ENCODE peak calls at places on chromosome 6, in four cellular contexts. L, Y, H and O are unnamed samples.

GRCh38 chr6:166411721-166412151 is 29.0 kb upstream of the MPC1 start:
- DNase-seq in Y (no peak), H (no peak), L (no peak), O (no peak)

GRCh38 chr6:25165817-25166216 is 113.4 kb upstream of the CARMIL1 start:
- DNase-seq in Y (no peak), L (no peak), H (no peak), O (no peak)

GRCh38 chr6:12592634-12593033 is 123.9 kb upstream of the PHACTR1 start:
- DNase-seq in H (no peak), L (no peak), Y (no peak), O (no peak)

GRCh38 chr6:149683256-149683860 is 34.5 kb downstream of the LATS1 start:
- DNase-seq in L (no peak), H (no peak), Y (no peak), O (no peak)

GRCh38 chr6:34852406-34853085 is 35.3 kb downstream of the TAF11 start:
- DNase-seq in H (no peak), L (no peak), Y (no peak), O (peak)

GRCh38 chr6:22892452-22892851 is 323.1 kb downstream of the HDGFL1 start:
- DNase-seq in H (no peak), Y (no peak), L (no peak), O (no peak)

GRCh38 chr6:39061182-39061581 is 12.6 kb downstream of the GLP1R start:
- DNase-seq in L (no peak), H (no peak), Y (no peak), O (no peak)

GRCh38 chr6:35084511-35085203 is 56.5 kb downstream of the TCP11 start:
- DNase-seq in H (no peak), L (no peak), Y (no peak), O (no peak)

GRCh38 chr6:148501178-148501590 is 158.5 kb downstream of the SASH1 start:
- DNase-seq in H (no peak), Y (no peak), L (no peak), O (no peak)

GRCh38 chr6:67630146-67630545 is 1004.9 kb upstream of the ADGRB3 start:
- DNase-seq in Y (no peak), H (no peak), L (no peak), O (no peak)

GRCh38 chr6:17054647-17055046 is 47.2 kb upstream of the STMND1 start:
- DNase-seq in L (no peak), H (no peak), Y (no peak), O (no peak)

GRCh38 chr6:112881027-112881426 is 533.9 kb downstream of the RFPL4B start:
- DNase-seq in H (no peak), Y (no peak), L (peak), O (no peak)

GRCh38 chr6:41683460-41684310 is 45.4 kb downstream of the MDFI start:
- DNase-seq in H (peak), L (peak), Y (no peak), O (peak)

GRCh38 chr6:41483943-41484342 is 62.2 kb upstream of the FOXP4 start:
- DNase-seq in L (no peak), Y (no peak), H (no peak), O (no peak)

GRCh38 chr6:113732384-113732966 is 124.7 kb upstream of the MARCKS start:
- DNase-seq in Y (no peak), L (no peak), H (peak), O (no peak)

GRCh38 chr6:122692175-122692598 is 82.0 kb downstream of the PKIB start:
- DNase-seq in L (no peak), Y (no peak), H (no peak), O (no peak)

GRCh38 chr6:65295812-65296211 is 411.2 kb downstream of the EYS start:
- DNase-seq in Y (no peak), H (no peak), L (no peak), O (no peak)

GRCh38 chr6:111154981-111155380 is 67.7 kb downstream of the SLC16A10 start:
- DNase-seq in H (no peak), L (no peak), Y (no peak), O (no peak)

GRCh38 chr6:78910611-78911134 is 43.3 kb downstream of the IRAK1BP1 start:
- DNase-seq in H (no peak), L (no peak), Y (no peak), O (peak)

GRCh38 chr6:45946352-45946751 is 69.3 kb downstream of the CLIC5 start:
- DNase-seq in H (peak), Y (no peak), L (no peak), O (peak)

GRCh38 chr6:150123645-150124044 is 19.2 kb upstream of the PPP1R14C start:
- DNase-seq in H (no peak), Y (no peak), L (no peak), O (no peak)

GRCh38 chr6:41193171-41193734 is 7.7 kb downstream of the TREML2 start:
- DNase-seq in Y (no peak), L (no peak), H (no peak), O (no peak)

GRCh38 chr6:170036916-170037315 is 254.0 kb downstream of the DLL1 start:
- DNase-seq in H (no peak), L (no peak), Y (no peak), O (no peak)

GRCh38 chr6:79864001-79864400 is 83.4 kb downstream of the ELOVL4 start:
- DNase-seq in Y (no peak), L (no peak), H (no peak), O (no peak)

GRCh38 chr6:40778186-40778585 is 191.0 kb upstream of the LRFN2 start:
- DNase-seq in Y (no peak), H (no peak), L (no peak), O (no peak)

GRCh38 chr6:37546141-37546871 is 46.6 kb upstream of the CCDC167 start:
- DNase-seq in L (peak), H (no peak), Y (no peak), O (peak)

GRCh38 chr6:16972535-16972934 is 129.3 kb upstream of the STMND1 start:
- DNase-seq in L (no peak), Y (no peak), H (no peak), O (no peak)

GRCh38 chr6:18242062-18242851 is 22.1 kb downstream of the DEK start:
- DNase-seq in L (no peak), H (peak), Y (no peak), O (no peak)

GRCh38 chr6:13422601-13423247 is 64.7 kb downstream of the GFOD1 start:
- DNase-seq in Y (no peak), H (no peak), L (no peak), O (peak)

GRCh38 chr6:24057030-24057429 is 69.0 kb upstream of the NRSN1 start:
- DNase-seq in H (no peak), Y (no peak), L (no peak), O (no peak)

GRCh38 chr6:10722570-10722819 is 375 bp upstream of the TMEM14C start:
- DNase-seq in H (no peak), L (no peak), Y (no peak), O (no peak)

GRCh38 chr6:53192590-53193232 is 44.1 kb upstream of the GCM1 start:
- DNase-seq in H (no peak), L (no peak), Y (no peak), O (peak)

GRCh38 chr6:148203281-148203925 is 139.2 kb upstream of the SASH1 start:
- DNase-seq in L (no peak), Y (no peak), H (no peak), O (no peak)

GRCh38 chr6:129140571-129140970 is 257.6 kb downstream of the LAMA2 start:
- DNase-seq in Y (no peak), H (no peak), L (no peak), O (no peak)
- TF ChIP-seq NR2C2 in Y (no peak), H (no peak), L (no peak), O (no peak)

GRCh38 chr6:43369174-43370002 is at the start of gene ZNF318:
- DNase-seq in H (peak), L (peak), Y (peak), O (peak)
- TF ChIP-seq NR2C2 in H (peak), L (no peak), Y (no peak), O (no peak)

GRCh38 chr6:144898052-144898689 is 613.0 kb downstream of the UTRN start:
- DNase-seq in L (no peak), Y (no peak), H (no peak), O (no peak)
- TF ChIP-seq NR2C2 in L (no peak), Y (no peak), H (no peak), O (no peak)

GRCh38 chr6:106281088-106281487 is 44.5 kb downstream of the ATG5 start:
- DNase-seq in L (no peak), Y (no peak), H (no peak), O (no peak)
- TF ChIP-seq NR2C2 in L (no peak), Y (no peak), H (no peak), O (no peak)

GRCh38 chr6:14806101-14806500 is 439.8 kb upstream of the JARID2 start:
- DNase-seq in L (no peak), H (no peak), Y (no peak), O (no peak)

GRCh38 chr6:14804444-14805210 is 441.2 kb upstream of the JARID2 start:
- DNase-seq in H (peak), Y (no peak), L (no peak), O (no peak)

GRCh38 chr6:14802761-14803160 is 443.1 kb upstream of the JARID2 start:
- DNase-seq in H (no peak), Y (no peak), L (no peak), O (no peak)

GRCh38 chr6:14807130-14807529 is 438.7 kb upstream of the JARID2 start:
- DNase-seq in Y (no peak), H (no peak), L (no peak), O (no peak)

GRCh38 chr6:14804001-14804401 is 441.9 kb upstream of the JARID2 start:
- DNase-seq in L (no peak), Y (no peak), H (no peak), O (no peak)
- TF ChIP-seq NR2C2 in L (no peak), Y (no peak), H (no peak), O (no peak)

DNA sequence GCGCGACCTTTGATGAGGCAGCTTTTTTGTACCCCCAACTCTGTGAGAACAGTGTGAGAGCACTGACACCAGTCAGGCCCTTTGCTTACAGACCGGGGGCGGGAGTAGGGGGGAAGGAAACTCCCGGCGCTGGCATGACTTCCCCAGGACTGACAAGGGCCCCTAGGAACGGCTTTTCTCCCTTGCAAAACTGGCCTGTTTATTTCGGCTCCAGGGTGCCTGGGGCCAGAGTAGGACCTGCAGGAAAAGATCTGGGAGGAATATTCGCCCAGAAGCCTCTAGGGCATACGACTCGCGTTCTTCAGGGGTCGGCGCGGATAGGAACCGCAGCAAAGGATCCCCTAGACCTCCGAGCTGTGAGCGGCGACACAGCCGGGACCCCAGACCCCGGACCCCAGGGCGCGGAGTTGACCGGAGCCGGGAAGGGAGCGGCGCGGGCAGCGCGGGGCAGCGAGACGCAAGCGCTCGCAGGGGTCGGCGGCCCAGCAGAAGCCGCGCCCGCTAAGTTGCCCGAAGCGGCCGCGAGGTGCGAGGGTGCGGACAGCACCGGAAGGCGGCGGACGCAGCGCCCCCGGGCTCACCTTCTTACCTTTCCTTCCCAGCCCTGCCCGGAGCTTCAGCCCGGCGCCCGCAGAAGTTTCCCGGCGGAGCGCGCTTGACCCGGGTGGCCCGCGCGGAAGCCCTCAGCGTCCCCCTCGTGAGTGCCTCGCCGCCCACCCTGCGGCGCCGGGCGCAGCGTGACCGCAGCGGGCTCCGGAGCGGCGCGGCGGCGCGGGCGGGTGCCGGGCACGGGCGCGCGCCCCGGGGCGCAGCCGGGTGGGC is at the start of gene POPDC3:
- DNase-seq in L (no peak), H (no peak), Y (no peak), O (peak)
- TF ChIP-seq NR2C2 in L (no peak), H (no peak), Y (no peak), O (no peak)

GRCh38 chr6:138869343-138869742 is 73.5 kb downstream of the ECT2L start:
- DNase-seq in Y (no peak), L (no peak), H (no peak), O (no peak)
- TF ChIP-seq NR2C2 in Y (no peak), L (no peak), H (no peak), O (no peak)

GRCh38 chr6:56693988-56694387 is 51.3 kb upstream of the DST start:
- DNase-seq in L (no peak), Y (no peak), H (no peak), O (no peak)
- TF ChIP-seq NR2C2 in L (no peak), Y (no peak), H (no peak), O (no peak)